ENCODE peak calls at places on chromosomes 4 and X, in five cellular contexts. Q is RPMI7951, L is RWPE1, G is AG08396, W is HS-5. P is an unnamed sample.
A peak's percentile ranks its signal among the peaks of the same experiment; 100 is the strongest.

GRCh38 chr4:180240670-180241069 is 2002.5 kb upstream of the TENM3 start:
- DNase-seq in Q (no peak), L (no peak), G (no peak), W (no peak), P (no peak)

GRCh38 chrX:44451056-44451455 is 91.6 kb downstream of the FUNDC1 start:
- DNase-seq in L (no peak), Q (no peak), W (no peak), G (no peak), P (no peak)

GRCh38 chr4:22780797-22781196 is 88.1 kb downstream of the GBA3 start:
- DNase-seq in G (no peak), L (no peak), Q (no peak), W (no peak), P (no peak)

GRCh38 chr4:72568959-72569718 is at the start of gene ADAMTS3:
- DNase-seq in W (no peak), Q (peak; percentile 29), G (peak; percentile 70), L (peak; percentile 46), P (no peak)

GRCh38 chr4:125229596-125230058 is 85.1 kb upstream of the FAT4 start:
- DNase-seq in G (no peak), W (no peak), L (no peak), Q (no peak), P (no peak)

GRCh38 chr4:8185280-8185679 is 13.8 kb upstream of the SH3TC1 start:
- DNase-seq in W (peak; percentile 89), G (peak; percentile 52), L (peak; percentile 56), Q (peak; percentile 84), P (no peak)

GRCh38 chrX:17700976-17701375 is 36.3 kb upstream of the SCML1 start:
- DNase-seq in L (no peak), Q (no peak), G (no peak), W (no peak), P (no peak)

GRCh38 chr4:53354012-53354722 is 11.7 kb downstream of the SCFD2 start:
- DNase-seq in L (no peak), G (no peak), Q (no peak), W (no peak), P (no peak)

GRCh38 chrX:43644124-43644701 is 11.9 kb upstream of the MAOA start:
- DNase-seq in Q (peak; percentile 60), W (peak; percentile 39), L (peak; percentile 38), G (peak; percentile 44), P (no peak)

GRCh38 chr4:71941001-71941400 is 90.8 kb upstream of the NPFFR2 start:
- DNase-seq in Q (no peak), W (no peak), G (peak; percentile 3), L (peak; percentile 1), P (peak; percentile 7)

GRCh38 chr4:88660446-88661294 is 37.0 kb downstream of the NAP1L5 start:
- DNase-seq in W (no peak), L (no peak), Q (peak; percentile 23), G (no peak), P (no peak)

GRCh38 chrX:65821721-65822496 is 154.5 kb downstream of the MSN start:
- DNase-seq in G (no peak), L (no peak), Q (no peak), W (no peak), P (peak; percentile 15)

GRCh38 chrX:103674531-103675454 is 11.7 kb downstream of the MORF4L2 start:
- DNase-seq in Q (no peak), L (no peak), G (no peak), W (no peak), P (no peak)

GRCh38 chr4:99816611-99817309 is at the start of gene DAPP1:
- DNase-seq in Q (no peak), L (peak; percentile 86), G (no peak), W (no peak), P (peak; percentile 71)

GRCh38 chr4:37453004-37453360 is 208.4 kb downstream of the NWD2 start:
- DNase-seq in G (peak; percentile 36), Q (peak; percentile 54), W (no peak), L (peak; percentile 67), P (peak; percentile 70)

GRCh38 chr4:85807247-85807915 is 332.4 kb downstream of the ARHGAP24 start:
- DNase-seq in Q (peak; percentile 97), W (no peak), G (no peak), L (no peak), P (no peak)

GRCh38 chrX:69029696-69030245 is 135.5 kb downstream of the PJA1 start:
- DNase-seq in L (no peak), W (no peak), G (peak; percentile 0), Q (no peak), P (no peak)

GRCh38 chr4:47862297-47862696 is 24.4 kb upstream of the CORIN start:
- DNase-seq in Q (no peak), L (no peak), G (peak; percentile 15), W (peak; percentile 29), P (no peak)

GRCh38 chrX:23513121-23513520 is 154.2 kb upstream of the PRDX4 start:
- DNase-seq in W (no peak), L (no peak), Q (peak; percentile 17), G (no peak), P (no peak)

GRCh38 chr4:153233761-153234371 is 29.6 kb downstream of the TRIM2 start:
- DNase-seq in W (peak; percentile 93), L (peak; percentile 90), Q (peak; percentile 97), G (peak; percentile 56), P (no peak)

GRCh38 chrX:153551135-153551534 is 33.7 kb downstream of the ATP2B3 start:
- DNase-seq in L (no peak), W (peak; percentile 15), G (no peak), Q (peak; percentile 3), P (no peak)

GRCh38 chrX:155900765-155901164 is 19.6 kb downstream of the VAMP7 start:
- DNase-seq in Q (no peak), G (no peak), W (no peak), L (no peak), P (no peak)

GRCh38 chr4:89482248-89482647 is 174.6 kb upstream of the GPRIN3 start:
- DNase-seq in W (no peak), G (peak; percentile 49), Q (peak; percentile 49), L (peak; percentile 41), P (peak; percentile 16)

GRCh38 chr4:38872620-38873019 is 5.0 kb downstream of the FAM114A1 start:
- DNase-seq in L (no peak), G (peak; percentile 70), Q (peak; percentile 86), W (no peak), P (no peak)

GRCh38 chr4:111048316-111048715 is 425.4 kb upstream of the PITX2 start:
- DNase-seq in Q (no peak), L (no peak), W (no peak), G (no peak), P (no peak)

GRCh38 chrX:21666252-21666651 is 8.1 kb upstream of the KLHL34 start:
- DNase-seq in W (no peak), G (no peak), Q (no peak), L (no peak), P (no peak)

GRCh38 chr4:26624042-26624441 is 40.2 kb downstream of the TBC1D19 start:
- DNase-seq in Q (no peak), W (no peak), L (no peak), G (no peak), P (no peak)

GRCh38 chrX:72094894-72095293 is 36.8 kb downstream of the RTL5 start:
- DNase-seq in L (no peak), G (peak; percentile 16), Q (peak; percentile 35), W (no peak), P (no peak)

GRCh38 chr4:101271516-101271915 is 75.8 kb downstream of the PPP3CA start:
- DNase-seq in L (no peak), W (no peak), Q (no peak), G (no peak), P (no peak)

GRCh38 chr4:154467886-154468285 is 23.7 kb downstream of the DCHS2 start:
- DNase-seq in G (no peak), W (peak; percentile 88), L (peak; percentile 71), Q (no peak), P (no peak)

GRCh38 chr4:42643685-42644084 is 13.2 kb downstream of the ATP8A1 start:
- DNase-seq in G (no peak), Q (no peak), L (no peak), W (no peak), P (no peak)

GRCh38 chr4:159398236-159398638 is 295.4 kb downstream of the RAPGEF2 start:
- DNase-seq in G (no peak), W (no peak), Q (peak; percentile 65), L (no peak), P (no peak)

GRCh38 chrX:22629105-22629725 is 356.5 kb downstream of the CBLL2 start:
- DNase-seq in W (no peak), Q (peak; percentile 2), G (no peak), L (peak; percentile 30), P (no peak)

GRCh38 chr4:114997596-114997995 is 115.8 kb downstream of the NDST4 start:
- DNase-seq in L (peak; percentile 2), W (peak; percentile 15), G (no peak), Q (no peak), P (no peak)